ENCODE peak calls at places on chromosome 18, in seven cellular contexts. One of them, this sample, is unnamed.

GRCh38 chr18:63823516-63824219 is 48.5 kb downstream of the SERPINB7 start:
- DNase-seq in Calu3: peak
- DNase-seq in GM06990: no peak
- DNase-seq in transverse colon: peak
- DNase-seq in CD4-positive, alpha-beta T cell: no peak
- DNase-seq in GM03348: no peak
- DNase-seq in HTR-8/SVneo: no peak
- DNase-seq in this sample: no peak

GRCh38 chr18:55501594-55502345 is 86.2 kb downstream of the TCF4 start:
- DNase-seq in Calu3: no peak
- DNase-seq in GM06990: no peak
- DNase-seq in transverse colon: no peak
- DNase-seq in CD4-positive, alpha-beta T cell: no peak
- DNase-seq in GM03348: no peak
- DNase-seq in HTR-8/SVneo: no peak
- DNase-seq in this sample: no peak

GRCh38 chr18:79528846-79529245 is 133.1 kb downstream of the NFATC1 start:
- DNase-seq in Calu3: peak
- DNase-seq in GM06990: peak
- DNase-seq in transverse colon: peak
- DNase-seq in CD4-positive, alpha-beta T cell: peak
- DNase-seq in GM03348: peak
- DNase-seq in HTR-8/SVneo: peak
- DNase-seq in this sample: peak

GRCh38 chr18:69691008-69691760 is 256.5 kb downstream of the CD226 start:
- DNase-seq in Calu3: no peak
- DNase-seq in GM06990: no peak
- DNase-seq in transverse colon: no peak
- DNase-seq in CD4-positive, alpha-beta T cell: no peak
- DNase-seq in GM03348: no peak
- DNase-seq in HTR-8/SVneo: no peak
- DNase-seq in this sample: no peak

GRCh38 chr18:31436825-31437224 is 10.7 kb upstream of the DSG3 start:
- DNase-seq in Calu3: no peak
- DNase-seq in GM06990: no peak
- DNase-seq in transverse colon: no peak
- DNase-seq in CD4-positive, alpha-beta T cell: no peak
- DNase-seq in GM03348: no peak
- DNase-seq in HTR-8/SVneo: no peak
- DNase-seq in this sample: no peak

GRCh38 chr18:79388043-79388442 is 7.7 kb upstream of the NFATC1 start:
- DNase-seq in Calu3: no peak
- DNase-seq in GM06990: no peak
- DNase-seq in transverse colon: no peak
- DNase-seq in CD4-positive, alpha-beta T cell: no peak
- DNase-seq in GM03348: no peak
- DNase-seq in HTR-8/SVneo: no peak
- DNase-seq in this sample: no peak

GRCh38 chr18:49638891-49639557 is 77.2 kb downstream of the LIPG start:
- DNase-seq in Calu3: no peak
- DNase-seq in GM06990: no peak
- DNase-seq in transverse colon: no peak
- DNase-seq in CD4-positive, alpha-beta T cell: no peak
- DNase-seq in GM03348: no peak
- DNase-seq in HTR-8/SVneo: no peak
- DNase-seq in this sample: no peak

GRCh38 chr18:26482567-26482966 is 65.8 kb downstream of the KCTD1 start:
- DNase-seq in Calu3: peak
- DNase-seq in GM06990: no peak
- DNase-seq in transverse colon: no peak
- DNase-seq in CD4-positive, alpha-beta T cell: no peak
- DNase-seq in GM03348: no peak
- DNase-seq in HTR-8/SVneo: no peak
- DNase-seq in this sample: no peak

GRCh38 chr18:10015941-10016819 is 102.4 kb downstream of the VAPA start:
- DNase-seq in Calu3: peak
- DNase-seq in GM06990: no peak
- DNase-seq in transverse colon: no peak
- DNase-seq in CD4-positive, alpha-beta T cell: no peak
- DNase-seq in GM03348: peak
- DNase-seq in HTR-8/SVneo: peak
- DNase-seq in this sample: no peak

GRCh38 chr18:53603281-53603680 is 621.2 kb downstream of the MBD2 start:
- DNase-seq in Calu3: no peak
- DNase-seq in GM06990: no peak
- DNase-seq in transverse colon: no peak
- DNase-seq in CD4-positive, alpha-beta T cell: no peak
- DNase-seq in GM03348: no peak
- DNase-seq in HTR-8/SVneo: no peak
- DNase-seq in this sample: no peak

GRCh38 chr18:50769463-50769862 is 50.4 kb downstream of the MRO start:
- DNase-seq in Calu3: no peak
- DNase-seq in GM06990: no peak
- DNase-seq in transverse colon: no peak
- DNase-seq in CD4-positive, alpha-beta T cell: no peak
- DNase-seq in GM03348: no peak
- DNase-seq in HTR-8/SVneo: no peak
- DNase-seq in this sample: no peak

GRCh38 chr18:57789759-57790158 is 13.4 kb downstream of the ATP8B1 start:
- DNase-seq in Calu3: no peak
- DNase-seq in GM06990: no peak
- DNase-seq in transverse colon: no peak
- DNase-seq in CD4-positive, alpha-beta T cell: no peak
- DNase-seq in GM03348: no peak
- DNase-seq in HTR-8/SVneo: no peak
- DNase-seq in this sample: no peak

GRCh38 chr18:12779043-12779442 is 76.2 kb downstream of the PSMG2 start:
- DNase-seq in Calu3: no peak
- DNase-seq in GM06990: no peak
- DNase-seq in transverse colon: no peak
- DNase-seq in CD4-positive, alpha-beta T cell: no peak
- DNase-seq in GM03348: no peak
- DNase-seq in HTR-8/SVneo: no peak
- DNase-seq in this sample: no peak

GRCh38 chr18:25457196-25457595 is 105.2 kb upstream of the ZNF521 start:
- DNase-seq in Calu3: no peak
- DNase-seq in GM06990: no peak
- DNase-seq in transverse colon: no peak
- DNase-seq in CD4-positive, alpha-beta T cell: no peak
- DNase-seq in GM03348: no peak
- DNase-seq in HTR-8/SVneo: no peak
- DNase-seq in this sample: no peak

GRCh38 chr18:12766986-12767433 is 64.2 kb downstream of the PSMG2 start:
- DNase-seq in Calu3: no peak
- DNase-seq in GM06990: no peak
- DNase-seq in transverse colon: no peak
- DNase-seq in CD4-positive, alpha-beta T cell: no peak
- DNase-seq in GM03348: no peak
- DNase-seq in HTR-8/SVneo: no peak
- DNase-seq in this sample: no peak

GRCh38 chr18:54284967-54285785 is 15.9 kb downstream of the POLI start:
- DNase-seq in Calu3: no peak
- DNase-seq in GM06990: peak
- DNase-seq in transverse colon: peak
- DNase-seq in CD4-positive, alpha-beta T cell: no peak
- DNase-seq in GM03348: peak
- DNase-seq in HTR-8/SVneo: no peak
- DNase-seq in this sample: no peak

GRCh38 chr18:63783394-63783793 is 8.2 kb downstream of the SERPINB7 start:
- DNase-seq in Calu3: peak
- DNase-seq in GM06990: no peak
- DNase-seq in transverse colon: no peak
- DNase-seq in CD4-positive, alpha-beta T cell: no peak
- DNase-seq in GM03348: no peak
- DNase-seq in HTR-8/SVneo: no peak
- DNase-seq in this sample: no peak

This sample was measured in prostate gland.